ENCODE peak calls at places on chromosome 9, in ten cellular contexts. B, E, F, Z, R, Q, T, I, H and N are unnamed samples.

GRCh38 chr9:68685770-68686169 is 19.3 kb upstream of the PIP5K1B start:
- DNase-seq in B (no peak), E (peak; percentile 53), F (peak; percentile 28), Z (no peak), R (no peak), Q (peak; percentile 56), T (no peak), I (peak; percentile 39), H (peak; percentile 37), N (peak; percentile 13)

GRCh38 chr9:91948061-91948422 is 2.0 kb downstream of the ROR2 start:
- DNase-seq in B (peak; percentile 81), E (no peak), F (peak; percentile 44), Z (peak; percentile 35), R (no peak), Q (no peak), T (no peak), I (no peak), H (no peak), N (no peak)

GRCh38 chr9:125747053-125747764 is at the start of gene PBX3:
- DNase-seq in B (peak; percentile 81), E (no peak), F (peak; percentile 82), Z (peak; percentile 42), R (no peak), Q (peak; percentile 17), T (no peak), I (peak; percentile 38), H (no peak), N (no peak)

GRCh38 chr9:32117291-32117690 is 267.2 kb upstream of the ACO1 start:
- DNase-seq in B (no peak), E (no peak), F (no peak), Z (no peak), R (no peak), Q (no peak), T (no peak), I (no peak), H (no peak), N (no peak)

GRCh38 chr9:31745468-31745867 is 639.0 kb upstream of the ACO1 start:
- DNase-seq in B (no peak), E (no peak), F (no peak), Z (no peak), R (no peak), Q (no peak), T (no peak), I (peak; percentile 46), H (no peak), N (no peak)

GRCh38 chr9:128470560-128470959 is 14.8 kb downstream of the ODF2 start:
- DNase-seq in B (no peak), E (no peak), F (no peak), Z (no peak), R (no peak), Q (peak; percentile 94), T (peak; percentile 71), I (no peak), H (no peak), N (no peak)

GRCh38 chr9:106929471-106930198 is 66.7 kb downstream of the ZNF462 start:
- DNase-seq in B (no peak), E (no peak), F (no peak), Z (no peak), R (no peak), Q (no peak), T (no peak), I (peak; percentile 76), H (no peak), N (no peak)

GRCh38 chr9:134325096-134325812 is 1.0 kb upstream of the RXRA start:
- DNase-seq in B (peak; percentile 81), E (no peak), F (no peak), Z (peak; percentile 51), R (peak; percentile 70), Q (peak; percentile 25), T (no peak), I (peak; percentile 42), H (no peak), N (no peak)

GRCh38 chr9:69115621-69116020 is 58.5 kb upstream of the TJP2 start:
- DNase-seq in B (no peak), E (no peak), F (no peak), Z (no peak), R (no peak), Q (no peak), T (peak; percentile 24), I (no peak), H (no peak), N (no peak)

GRCh38 chr9:128099932-128100491 is 27.5 kb downstream of the PTGES2 start:
- DNase-seq in B (no peak), E (no peak), F (no peak), Z (no peak), R (no peak), Q (no peak), T (no peak), I (peak; percentile 67), H (no peak), N (no peak)

GRCh38 chr9:112868956-112869594 is 21.6 kb downstream of the SLC46A2 start:
- DNase-seq in B (peak; percentile 26), E (no peak), F (no peak), Z (no peak), R (no peak), Q (no peak), T (no peak), I (no peak), H (no peak), N (no peak)

DNA sequence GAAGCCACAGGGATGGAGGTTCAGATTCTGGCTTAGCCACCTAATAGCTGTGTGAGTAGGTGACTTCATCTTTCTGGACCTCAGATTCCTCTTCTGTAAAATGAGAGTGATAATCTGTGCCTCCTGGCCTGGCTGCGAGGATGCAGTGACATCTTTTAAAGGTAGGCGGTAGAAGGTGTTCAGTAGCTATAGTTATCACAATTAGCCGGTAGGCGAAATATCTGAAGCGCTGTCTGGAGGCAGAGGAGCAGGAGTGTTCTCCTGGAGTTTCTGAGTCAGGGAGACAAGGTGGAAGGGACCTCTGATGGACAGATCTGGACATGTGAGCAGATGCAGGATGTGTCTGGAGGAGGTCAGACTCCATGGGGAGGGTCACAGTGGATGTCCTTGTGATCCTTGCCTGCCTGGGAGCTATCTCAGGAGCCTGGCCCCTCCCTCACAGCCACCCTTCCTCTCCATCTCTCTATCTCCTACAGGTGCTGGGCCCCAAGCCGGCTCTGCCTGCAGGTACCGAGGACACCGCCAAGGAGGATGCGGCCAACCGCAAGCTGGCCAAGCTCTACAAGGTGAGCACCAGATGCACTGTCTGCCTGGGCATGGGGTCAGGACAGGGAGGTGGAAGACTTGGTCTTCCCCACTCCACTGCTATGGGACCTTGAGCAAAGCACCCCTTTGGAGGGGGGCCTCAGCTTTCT is 45.6 kb downstream of the GSN start:
- DNase-seq in B (no peak), E (no peak), F (no peak), Z (no peak), R (no peak), Q (no peak), T (no peak), I (no peak), H (no peak), N (no peak)
- TF ChIP-seq POLR2AphosphoS5 in B (no peak), E (no peak), F (no peak), Z (no peak), R (no peak), Q (no peak), T (no peak), I (no peak), H (no peak), N (no peak)

DNA sequence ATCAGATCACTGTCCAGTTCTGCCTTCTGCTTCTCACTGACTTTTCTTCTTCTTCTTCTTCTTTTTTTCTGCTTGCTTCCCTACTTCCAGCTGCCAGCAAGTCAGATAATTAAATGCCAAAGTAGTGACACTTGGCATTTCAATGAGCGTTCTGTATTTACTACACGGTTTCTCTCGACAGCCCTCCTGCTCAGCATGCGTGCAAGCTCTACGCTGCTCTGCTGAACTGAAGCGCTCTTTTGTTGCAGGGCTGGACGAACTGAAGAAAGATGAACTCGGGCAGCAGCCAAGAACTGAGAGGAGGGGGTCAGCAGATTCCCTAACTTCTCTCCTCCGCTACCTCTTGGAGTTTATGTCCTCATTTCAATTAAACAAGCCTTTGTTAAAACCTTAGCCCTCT is 319.1 kb downstream of the GLIS3 start:
- DNase-seq in B (no peak), E (no peak), F (no peak), Z (no peak), R (no peak), Q (no peak), T (no peak), I (no peak), H (no peak), N (no peak)
- TF ChIP-seq POLR2AphosphoS5 in B (no peak), E (no peak), F (no peak), Z (no peak), R (no peak), Q (no peak), T (no peak), I (no peak), H (no peak), N (no peak)

DNA sequence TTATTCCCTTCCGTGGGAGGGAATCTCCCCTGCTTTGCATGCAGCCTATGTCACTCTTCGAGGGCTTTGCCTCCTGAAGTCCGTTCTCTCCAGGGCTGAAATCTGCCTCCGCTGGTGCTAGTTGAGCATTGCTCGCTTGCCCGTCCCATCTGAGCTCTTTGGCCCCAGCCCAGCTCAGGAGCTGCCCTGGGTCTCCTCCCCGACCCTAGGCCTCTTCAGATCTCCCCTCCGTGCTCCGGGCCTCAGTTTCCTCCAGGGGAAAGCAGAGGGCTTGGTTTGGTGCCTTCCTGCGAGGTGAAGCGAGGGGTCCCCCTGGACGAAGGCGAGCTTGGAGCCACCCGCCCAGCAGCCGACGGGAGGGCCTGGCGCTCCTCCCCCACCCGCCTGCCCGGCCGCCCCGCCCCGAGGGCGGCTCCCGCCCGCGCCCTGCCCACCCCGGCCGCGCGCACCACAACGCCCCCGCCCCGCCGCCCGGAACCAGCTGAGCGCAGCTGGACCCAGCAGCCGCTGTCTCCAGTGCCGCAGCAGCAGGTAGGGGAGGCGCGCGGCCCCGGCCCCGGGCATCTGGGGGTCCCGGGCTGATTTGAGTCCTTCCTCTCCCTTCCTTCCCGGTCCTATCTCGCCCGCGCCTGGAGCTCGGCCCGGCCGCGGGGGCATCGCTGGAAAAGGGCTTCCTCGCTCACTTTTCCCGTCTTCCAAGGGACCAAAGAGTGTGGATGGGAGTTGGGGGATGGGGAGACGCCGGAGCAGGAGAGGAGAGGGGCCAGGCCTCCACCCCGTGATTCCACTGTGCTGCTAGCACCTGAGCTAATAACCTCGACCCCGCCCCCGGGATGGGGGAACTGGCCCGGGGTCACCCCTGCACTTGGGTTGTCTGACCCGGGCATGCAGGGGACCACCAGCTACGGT is at the start of gene GSN:
- DNase-seq in B (peak; percentile 94), E (peak; percentile 47), F (peak; percentile 95), Z (peak; percentile 80), R (peak; percentile 86), Q (peak; percentile 52), T (no peak), I (peak; percentile 68), H (no peak), N (no peak)
- TF ChIP-seq POLR2AphosphoS5 in B (peak; percentile 99), E (peak; percentile 44), F (peak; percentile 74), Z (peak; percentile 48), R (no peak), Q (no peak), T (no peak), I (peak; percentile 32), H (peak; percentile 84), N (peak; percentile 52)

DNA sequence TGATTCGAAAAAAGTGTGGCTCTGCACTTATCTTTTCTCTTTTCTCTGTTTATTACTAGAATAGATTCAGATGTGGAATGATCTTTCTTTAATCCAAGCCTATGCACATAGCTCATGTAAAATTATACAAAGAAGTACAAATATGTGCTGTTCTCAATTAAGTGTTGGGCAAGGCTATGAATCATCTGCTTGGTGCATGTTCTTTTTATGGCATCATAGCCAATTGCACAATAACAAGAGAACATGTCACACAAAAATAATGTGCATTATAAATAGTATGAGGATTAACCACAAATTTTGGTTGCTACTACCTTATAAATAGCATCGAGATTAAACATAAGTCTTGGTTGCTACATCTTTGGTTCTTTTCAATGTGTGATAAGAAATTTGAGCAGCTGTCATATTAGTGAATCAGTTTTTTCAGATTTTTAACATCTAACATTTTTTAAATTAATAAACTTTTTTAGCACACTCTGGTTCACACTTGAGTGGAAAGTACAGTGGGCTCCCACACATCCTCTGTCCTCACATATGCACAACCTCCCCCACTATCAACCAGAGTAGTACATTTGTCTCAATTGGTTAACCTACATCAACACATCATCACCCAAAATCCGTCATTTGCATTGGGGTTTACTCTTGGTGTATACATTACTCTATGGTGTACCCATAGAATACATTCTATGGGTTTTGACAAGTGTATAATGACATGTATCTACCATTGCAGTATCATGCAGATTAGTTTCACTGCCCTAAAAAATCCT is 6.8 kb upstream of the RECK start:
- DNase-seq in B (no peak), E (no peak), F (no peak), Z (no peak), R (no peak), Q (peak; percentile 21), T (peak; percentile 72), I (no peak), H (no peak), N (peak; percentile 25)
- TF ChIP-seq POLR2AphosphoS5 in B (peak; percentile 74), E (no peak), F (peak; percentile 94), Z (peak; percentile 85), R (no peak), Q (no peak), T (no peak), I (no peak), H (no peak), N (no peak)